ENCODE peak calls at places on chromosomes 13 and 19, in four cellular contexts. O, A, Z and T are unnamed samples. For H3K79me1, the result is how much of the 10 kb centered on the place peaks cover.

GRCh38 chr19:55617426-55617825 is 6.9 kb downstream of the ZNF784 start:
- DNase-seq in O (no peak), A (no peak), Z (no peak), T (no peak)

GRCh38 chr13:23888658-23889597 is at the start of gene MIPEP:
- DNase-seq in O (peak), A (peak), Z (peak), T (peak)

GRCh38 chr13:36347826-36348225 is 1.6 kb upstream of the SPART start:
- DNase-seq in O (no peak), A (no peak), Z (no peak), T (no peak)

GRCh38 chr13:57704031-57704430 is 72.5 kb downstream of the PCDH17 start:
- DNase-seq in O (no peak), A (no peak), Z (no peak), T (no peak)

GRCh38 chr19:19650331-19650730 is 6.9 kb upstream of the GMIP start:
- DNase-seq in O (no peak), A (no peak), Z (no peak), T (no peak)

GRCh38 chr19:51783373-51783772 is 11.6 kb upstream of the FPR3 start:
- DNase-seq in O (peak), A (no peak), Z (no peak), T (no peak)

GRCh38 chr19:35736913-35737886 is 5.1 kb downstream of the IGFLR1 start:
- DNase-seq in O (no peak), A (no peak), Z (no peak), T (no peak)

GRCh38 chr19:33293255-33294057 is 8.9 kb downstream of the CEBPA start:
- DNase-seq in O (peak), A (peak), Z (peak), T (no peak)

GRCh38 chr13:80591978-80592377 is 251.1 kb upstream of the SPRY2 start:
- DNase-seq in O (no peak), A (no peak), Z (no peak), T (no peak)

GRCh38 chr13:59543418-59543817 is 620.3 kb downstream of the DIAPH3 start:
- DNase-seq in O (no peak), A (no peak), Z (no peak), T (no peak)

GRCh38 chr13:59547950-59548349 is 615.8 kb downstream of the DIAPH3 start:
- DNase-seq in O (no peak), A (no peak), Z (no peak), T (no peak)

GRCh38 chr13:59546178-59546577 is 617.5 kb downstream of the DIAPH3 start:
- DNase-seq in O (no peak), A (no peak), Z (no peak), T (no peak)

GRCh38 chr13:59542303-59542702 is 621.4 kb downstream of the DIAPH3 start:
- DNase-seq in O (no peak), A (no peak), Z (no peak), T (no peak)

DNA sequence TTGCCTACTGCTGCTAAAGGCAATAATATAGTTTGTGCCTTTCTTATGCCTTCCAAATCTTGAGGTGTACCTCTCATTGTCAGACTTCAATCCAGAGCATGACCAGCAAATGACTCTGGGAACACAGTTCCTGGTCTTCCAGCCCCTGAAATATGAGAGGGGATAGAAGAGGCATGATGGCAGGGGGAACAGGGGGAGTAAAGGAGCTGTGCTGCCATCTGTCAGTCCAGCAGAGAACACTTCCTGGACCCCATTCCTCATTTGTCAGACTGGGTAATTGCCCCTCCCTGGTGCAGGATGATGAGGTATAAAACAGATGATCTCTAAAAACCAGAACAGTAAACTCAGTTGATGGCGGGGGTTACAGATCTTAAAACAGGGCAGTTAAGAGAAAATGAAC is 618.7 kb downstream of the DIAPH3 start:
- DNase-seq in O (no peak), A (no peak), Z (no peak), T (no peak)
- H2AK5ac ChIP-seq in O (no peak), A (no peak), Z (no peak), T (no peak)

GRCh38 chr19:4523306-4524110 is 5.2 kb upstream of the PLIN4 start:
- DNase-seq in O (peak), A (peak), Z (peak), T (no peak)
- H3K79me1 ChIP-seq in O (under half), A (under half), Z (under half), T (under half)

DNA sequence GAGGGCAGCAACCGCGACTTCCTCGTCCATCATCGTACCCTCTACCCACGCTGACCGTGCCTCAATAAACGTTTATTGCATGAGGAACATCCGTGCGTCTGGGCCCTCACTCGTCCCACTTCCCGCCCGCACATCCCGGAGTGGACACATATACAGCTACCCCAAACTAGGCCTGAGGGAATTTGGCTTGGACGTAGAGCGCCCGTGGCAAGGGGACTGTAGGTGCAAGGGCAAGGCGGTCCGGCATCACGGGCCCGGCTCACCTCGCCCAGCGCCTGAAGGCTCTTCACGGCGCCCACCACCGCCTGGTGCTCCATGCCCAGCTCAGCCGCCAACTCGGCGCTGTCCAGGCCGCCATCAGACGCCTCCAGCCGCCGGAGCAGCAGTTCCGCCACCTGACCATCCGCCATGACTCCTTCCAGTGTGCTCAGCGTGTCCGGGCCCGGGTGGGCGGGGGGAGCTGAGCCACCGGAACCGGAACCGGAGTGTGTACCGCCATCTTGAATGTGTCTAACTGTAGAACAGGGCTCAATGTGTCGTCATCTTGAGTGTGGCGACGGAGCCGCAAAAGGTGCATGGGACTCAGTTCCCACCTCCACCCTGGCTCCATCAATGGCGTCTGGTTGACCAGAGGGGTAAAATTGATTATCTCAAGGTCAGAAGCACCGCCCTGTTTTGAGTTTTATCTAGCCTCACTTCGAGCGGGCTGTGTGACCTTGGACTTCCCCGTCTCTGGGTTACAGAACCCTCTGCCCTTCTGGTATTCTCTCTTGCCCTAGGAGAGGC is at the start of gene FARSA:
- DNase-seq in O (peak), A (peak), Z (peak), T (peak)
- H2AK5ac ChIP-seq in O (peak), A (peak), Z (peak), T (no peak)

GRCh38 chr19:57688011-57688763 is 6.4 kb downstream of the ZNF551 start:
- DNase-seq in O (peak), A (no peak), Z (no peak), T (no peak)
- H3K79me1 ChIP-seq in O (under half), A (under half), Z (half or more), T (under half)